ENCODE peak calls at places on chromosomes 7 and 10, in seven cellular contexts. W is stimulated activated CD8-positive, alpha-beta memory T cell treated with anti-CD3 and anti-CD28 coated beads, Interleukin-15, amount 100 ng/mL, for 24 hours; M is iris pigment epithelial cell; V is IMR-90; D is effector memory CD8-positive, alpha-beta T cell; I is SW480; X is activated CD4-positive, alpha-beta T cell treated with anti-CD3 and anti-CD28 coated beads, Interleukin-2, amount 50 U/mL, for 4 hours. B is an unnamed sample.

GRCh38 chr10:34235164-34235832 is 579.8 kb downstream of the PARD3 start:
- DNase-seq in D (no peak), W (no peak), M (peak), I (peak), V (peak), X (no peak), B (peak)

GRCh38 chr10:103265712-103266329 is 11.1 kb upstream of the INA start:
- DNase-seq in M (peak), I (peak), X (no peak), D (peak), V (peak), W (no peak), B (peak)

GRCh38 chr10:34702093-34702952 is 112.8 kb downstream of the PARD3 start:
- DNase-seq in I (no peak), V (no peak), M (no peak), X (no peak), W (no peak), D (no peak), B (no peak)

GRCh38 chr7:66245008-66245407 is 39.9 kb downstream of the TPST1 start:
- DNase-seq in I (no peak), D (no peak), M (no peak), V (no peak), W (no peak), X (no peak), B (no peak)

GRCh38 chr7:155815332-155816191 is 3.3 kb upstream of the SHH start:
- DNase-seq in D (peak), V (peak), I (no peak), M (peak), W (peak), X (peak), B (peak)

GRCh38 chr10:123139165-123139520 is 3.4 kb downstream of the HMX3 start:
- DNase-seq in I (no peak), V (no peak), X (no peak), M (no peak), W (no peak), D (no peak), B (no peak)

GRCh38 chr7:32518534-32519140 is 23.3 kb downstream of the AVL9 start:
- DNase-seq in M (peak), D (no peak), W (no peak), X (no peak), V (peak), I (peak), B (peak)

GRCh38 chr10:17226891-17227303 is 1.1 kb upstream of the VIM start:
- DNase-seq in M (no peak), D (no peak), W (no peak), V (no peak), X (no peak), I (no peak), B (no peak)

GRCh38 chr7:12490105-12490688 is 80.3 kb upstream of the SCIN start:
- DNase-seq in M (peak), X (no peak), I (peak), V (peak), D (no peak), W (no peak), B (peak)

GRCh38 chr7:5638994-5639393 is 142.5 kb downstream of the RNF216 start:
- DNase-seq in D (no peak), M (no peak), I (no peak), W (no peak), X (no peak), V (peak), B (no peak)

GRCh38 chr7:10913457-10913856 is 60.2 kb upstream of the PHF14 start:
- DNase-seq in M (no peak), X (no peak), V (no peak), D (no peak), I (no peak), W (no peak), B (no peak)

GRCh38 chr7:124246262-124246863 is 213.5 kb upstream of the TMEM229A start:
- DNase-seq in V (peak), W (no peak), M (peak), D (no peak), I (peak), X (no peak), B (peak)

GRCh38 chr7:99975782-99976521 is at the start of gene AZGP1:
- DNase-seq in M (no peak), W (no peak), V (no peak), X (no peak), I (peak), D (no peak), B (no peak)

GRCh38 chr7:106018566-106019338 is 55.7 kb downstream of the CDHR3 start:
- DNase-seq in M (no peak), D (no peak), V (peak), W (no peak), X (no peak), I (no peak), B (peak)

GRCh38 chr10:127398140-127398966 is 150.8 kb upstream of the NPS start:
- DNase-seq in D (no peak), X (no peak), I (peak), W (no peak), V (peak), M (peak), B (peak)

GRCh38 chr10:120938822-120939221 is 87.7 kb downstream of the WDR11 start:
- DNase-seq in M (no peak), W (no peak), I (no peak), V (no peak), X (no peak), D (no peak), B (no peak)

GRCh38 chr10:104349623-104350142 is 4.0 kb upstream of the CFAP58 start:
- DNase-seq in V (peak), W (no peak), I (peak), M (peak), X (no peak), D (no peak), B (peak)

GRCh38 chr10:84265378-84265777 is 20.5 kb downstream of the RGR start:
- DNase-seq in M (no peak), I (peak), V (no peak), X (no peak), D (no peak), W (no peak), B (no peak)

GRCh38 chr7:74575083-74575803 is 82.3 kb upstream of the GTF2I start:
- DNase-seq in W (no peak), X (no peak), M (peak), V (peak), I (peak), D (no peak), B (peak)

GRCh38 chr7:116561697-116562483 is 37.1 kb downstream of the CAV1 start:
- DNase-seq in V (peak), W (no peak), M (no peak), D (no peak), I (no peak), X (no peak), B (peak)

GRCh38 chr10:17609523-17610079 is 7.6 kb downstream of the HACD1 start:
- DNase-seq in I (no peak), V (no peak), D (no peak), X (no peak), W (no peak), M (no peak), B (no peak)

GRCh38 chr7:2099036-2099957 is 133.4 kb downstream of the MAD1L1 start:
- DNase-seq in V (peak), D (no peak), I (no peak), W (no peak), M (peak), X (peak), B (peak)

GRCh38 chr10:124578231-124579002 is 116.8 kb downstream of the LHPP start:
- DNase-seq in M (no peak), I (no peak), X (no peak), W (no peak), V (no peak), D (no peak), B (no peak)